ENCODE peak calls at places on chromosomes 4 and X, in seven cellular contexts. O is A549, Y is HCT116, Z is heart left ventricle, J is K562, E is IMR-90, G is right lobe of liver. X is an unnamed sample.
A peak's percentile ranks its signal among the peaks of the same experiment; 100 is the strongest.

GRCh38 chr4:25799522-25799921 is 63.3 kb downstream of the SEL1L3 start:
- ATAC-seq in Y (no peak), E (no peak), O (no peak), G (no peak), J (no peak), Z (no peak), X (no peak)

GRCh38 chr4:165928601-165929000 is 55.6 kb downstream of the TLL1 start:
- ATAC-seq in E (no peak), Y (no peak), Z (no peak), J (no peak), O (no peak), G (no peak), X (no peak)

GRCh38 chr4:18421519-18421918 is 400.0 kb upstream of the LCORL start:
- ATAC-seq in Z (no peak), Y (no peak), G (no peak), O (no peak), E (no peak), J (no peak), X (no peak)

GRCh38 chr4:169665039-169665732 is 44.8 kb downstream of the CLCN3 start:
- ATAC-seq in J (peak; percentile 66), G (no peak), Z (no peak), E (no peak), Y (no peak), O (no peak), X (no peak)

GRCh38 chrX:18291006-18291545 is 63.4 kb downstream of the SCML2 start:
- ATAC-seq in Y (no peak), O (no peak), E (peak; percentile 32), G (no peak), Z (no peak), J (no peak), X (no peak)

GRCh38 chr4:115274545-115274944 is 161.1 kb upstream of the NDST4 start:
- ATAC-seq in Y (no peak), Z (no peak), J (no peak), G (no peak), O (no peak), E (no peak), X (no peak)

GRCh38 chrX:19670854-19671620 is 155.7 kb upstream of the MAP3K15 start:
- ATAC-seq in E (peak; percentile 72), J (no peak), Y (peak; percentile 84), O (peak; percentile 89), G (no peak), Z (peak; percentile 87), X (peak; percentile 83)

GRCh38 chr4:145019346-145019745 is 78.7 kb downstream of the ANAPC10 start:
- ATAC-seq in J (no peak), E (no peak), Z (no peak), G (no peak), Y (no peak), O (no peak), X (no peak)

GRCh38 chrX:106069048-106069447 is 30.5 kb upstream of the SERPINA7 start:
- ATAC-seq in J (no peak), Z (no peak), E (no peak), O (no peak), Y (no peak), G (no peak), X (no peak)

GRCh38 chr4:38503689-38504395 is 160.2 kb upstream of the KLF3 start:
- ATAC-seq in J (no peak), G (no peak), O (no peak), Y (no peak), E (no peak), Z (no peak), X (no peak)

GRCh38 chr4:48746608-48747374 is 33.3 kb downstream of the FRYL start:
- ATAC-seq in Y (no peak), J (peak; percentile 31), Z (no peak), O (no peak), E (no peak), G (peak; percentile 93), X (no peak)

GRCh38 chrX:68672581-68673318 is 25.3 kb downstream of the STARD8 start:
- ATAC-seq in G (peak; percentile 68), Y (no peak), J (peak; percentile 23), Z (peak; percentile 58), E (no peak), O (no peak), X (peak; percentile 71)

GRCh38 chr4:76407440-76408119 is 13.4 kb downstream of the CCDC158 start:
- ATAC-seq in O (no peak), J (no peak), G (no peak), E (no peak), Y (no peak), Z (no peak), X (no peak)

GRCh38 chr4:25873632-25874129 is 10.9 kb upstream of the SEL1L3 start:
- ATAC-seq in E (no peak), O (no peak), Y (no peak), G (no peak), Z (no peak), J (no peak), X (no peak)

GRCh38 chr4:1340861-1341260 is 6.1 kb upstream of the UVSSA start:
- ATAC-seq in Z (no peak), Y (no peak), O (no peak), J (no peak), G (peak; percentile 6), E (no peak), X (no peak)

GRCh38 chr4:18021470-18021719 is 160 bp downstream of the LCORL start:
- ATAC-seq in Y (peak; percentile 14), G (no peak), J (peak; percentile 8), Z (peak; percentile 20), E (no peak), O (peak; percentile 31), X (no peak)

GRCh38 chrX:2652106-2652505 is 39.0 kb upstream of the CD99 start:
- ATAC-seq in Z (no peak), G (no peak), Y (no peak), J (no peak), O (no peak), E (no peak), X (no peak)

GRCh38 chrX:2650865-2651264 is 40.2 kb upstream of the CD99 start:
- ATAC-seq in G (no peak), Z (no peak), E (no peak), J (no peak), Y (no peak), O (no peak), X (no peak)

GRCh38 chrX:2656243-2656836 is 34.8 kb upstream of the CD99 start:
- ATAC-seq in Z (no peak), E (no peak), Y (no peak), J (no peak), O (no peak), G (no peak), X (no peak)

GRCh38 chrX:2657532-2657931 is 33.6 kb upstream of the CD99 start:
- ATAC-seq in O (no peak), G (peak; percentile 60), Y (no peak), E (no peak), J (no peak), Z (no peak), X (no peak)

GRCh38 chrX:2654436-2655340 is 36.4 kb upstream of the CD99 start:
- ATAC-seq in Z (no peak), E (no peak), G (peak; percentile 94), Y (no peak), O (peak; percentile 73), J (peak; percentile 81), X (no peak)
- TF ChIP-seq POLR2A in Z (no peak), E (no peak), G (no peak), Y (no peak), O (no peak), J (no peak), X (no peak)

GRCh38 chrX:91435465-91435864 is 826 bp downstream of the PABPC5 start:
- ATAC-seq in J (no peak), O (no peak), Y (no peak), G (no peak), E (no peak), Z (no peak), X (no peak)

DNA sequence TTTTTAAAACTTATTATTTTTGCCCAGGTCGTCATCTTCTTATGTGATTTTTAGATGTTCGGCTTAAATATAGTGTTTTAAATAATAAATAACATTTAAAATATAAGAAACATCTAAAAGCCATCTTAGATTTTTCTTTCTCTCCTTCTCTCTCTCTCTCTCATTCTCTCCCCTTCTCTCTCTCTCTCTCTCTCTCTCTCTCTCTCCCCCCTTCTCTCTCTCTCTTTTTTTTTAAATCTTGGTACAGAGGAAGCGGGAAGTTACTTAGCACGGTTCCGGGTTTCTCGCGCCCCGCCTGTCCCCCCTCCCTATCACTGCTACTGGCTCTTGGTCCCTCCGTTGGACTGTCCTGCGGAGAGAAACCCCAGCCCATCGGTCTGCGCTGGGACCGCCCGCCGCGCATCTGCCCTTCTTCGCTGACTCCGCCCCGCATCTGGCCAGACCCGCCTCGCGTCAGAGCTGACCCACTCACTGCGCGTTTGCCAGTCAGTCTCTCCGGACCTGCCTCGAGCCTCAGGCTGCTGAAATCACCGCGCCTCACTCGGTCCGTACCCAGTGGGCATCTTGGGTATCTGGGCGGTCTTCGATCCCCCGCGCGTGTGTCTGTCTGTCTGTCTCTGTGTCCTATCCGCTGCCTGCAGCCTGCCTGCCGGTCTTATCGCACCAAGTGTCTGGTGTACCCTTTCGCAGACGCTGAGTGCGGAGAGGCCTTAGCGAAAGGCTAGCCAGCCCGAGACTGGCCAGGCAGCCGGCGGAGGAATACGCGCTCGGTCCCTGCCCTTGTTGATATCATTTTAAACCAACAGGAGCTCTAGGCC is at the start of gene PABPC5:
- ATAC-seq in Z (peak; percentile 99), J (no peak), O (peak; percentile 13), E (peak; percentile 99), G (peak; percentile 94), Y (no peak), X (peak; percentile 98)
- H3K4me3 ChIP-seq in Z (peak within 1 kb of the TSS; percentile 25), J (no peak within 1 kb of the TSS), O (no peak within 1 kb of the TSS), E (peak within 1 kb of the TSS; percentile 62), G (no peak within 1 kb of the TSS), Y (no peak within 1 kb of the TSS), X (peak within 1 kb of the TSS; percentile 73)

GRCh38 chr4:33071552-33071951 is 2351.4 kb downstream of the PCDH7 start:
- ATAC-seq in Z (no peak), Y (no peak), E (no peak), O (no peak), J (no peak), G (no peak), X (no peak)

GRCh38 chr4:33068539-33068938 is 2348.4 kb downstream of the PCDH7 start:
- ATAC-seq in O (no peak), E (no peak), Z (no peak), Y (no peak), G (no peak), J (no peak), X (no peak)

GRCh38 chr4:33063238-33063637 is 2343.1 kb downstream of the PCDH7 start:
- ATAC-seq in E (peak; percentile 82), Z (no peak), J (no peak), Y (no peak), G (no peak), O (no peak), X (peak; percentile 31)

GRCh38 chr4:33065749-33066148 is 2345.6 kb downstream of the PCDH7 start:
- ATAC-seq in G (no peak), Y (no peak), Z (no peak), E (no peak), O (no peak), J (no peak), X (no peak)

GRCh38 chr4:33067221-33067620 is 2347.1 kb downstream of the PCDH7 start:
- ATAC-seq in Y (no peak), E (no peak), Z (no peak), O (no peak), G (no peak), J (no peak), X (no peak)
- H3K27ac ChIP-seq in Y (no peak overlapping the region), E (no peak overlapping the region), Z (no peak overlapping the region), O (no peak overlapping the region), G (no peak overlapping the region), J (no peak overlapping the region), X (no peak overlapping the region)

DNA sequence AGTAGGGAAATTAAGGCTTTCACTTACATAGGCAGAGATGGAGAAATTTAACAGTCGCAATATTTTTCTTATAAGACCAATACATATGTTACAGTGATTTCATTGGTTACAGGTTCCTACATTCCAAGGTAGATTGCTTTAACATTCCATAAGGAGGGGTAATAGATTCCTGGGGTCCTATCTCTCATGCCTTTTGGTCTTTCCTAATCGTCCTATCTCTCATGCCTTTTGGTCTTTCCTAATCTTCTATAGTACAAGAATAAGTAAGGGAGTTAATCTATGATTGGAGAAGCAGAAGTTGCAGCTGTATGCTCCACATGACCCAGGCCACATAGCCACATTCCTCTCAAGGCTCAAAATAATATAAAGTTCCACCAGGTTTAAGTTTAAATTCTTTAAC is 284.9 kb upstream of the BOD1L1 start:
- ATAC-seq in Z (no peak), Y (no peak), O (no peak), E (no peak), G (no peak), J (no peak), X (no peak)
- TF ChIP-seq POLR2A in Z (no peak), Y (no peak), O (no peak), E (no peak), G (no peak), J (no peak), X (no peak)